ENCODE peak calls at places on chromosomes 2 and 18, in eight cellular contexts. U is H1, X is DMS79, E is glutamatergic neuron, V is mammary epithelial cell, W is nucleus accumbens, C is AG08396, N is heart right ventricle. K is an unnamed sample.

GRCh38 chr2:231191896-231192872 is 6.2 kb upstream of the ARMC9 start:
- DNase-seq in E (peak), X (no peak), N (peak), C (peak), V (no peak), W (no peak), U (peak), K (peak)

GRCh38 chr2:230871361-230872150 is 6.8 kb downstream of the ITM2C start:
- DNase-seq in U (no peak), W (no peak), N (no peak), X (no peak), C (no peak), V (no peak), E (no peak), K (no peak)

GRCh38 chr18:76983184-76983583 is 149.4 kb downstream of the MBP start:
- DNase-seq in E (peak), V (peak), X (peak), W (peak), N (peak), C (peak), U (peak), K (peak)

GRCh38 chr2:18907508-18907907 is 318.1 kb upstream of the NT5C1B start:
- DNase-seq in V (no peak), N (no peak), W (no peak), C (no peak), X (no peak), U (no peak), E (no peak), K (no peak)

GRCh38 chr2:74261204-74261864 is 62.9 kb downstream of the MTHFD2 start:
- DNase-seq in V (peak), C (peak), X (no peak), N (peak), U (peak), W (no peak), E (peak), K (no peak)

GRCh38 chr2:232781765-232782164 is 5.4 kb upstream of the KCNJ13 start:
- DNase-seq in C (peak), N (no peak), E (no peak), X (no peak), V (peak), U (no peak), W (no peak), K (no peak)

GRCh38 chr18:58473071-58473470 is 155.8 kb downstream of the ALPK2 start:
- DNase-seq in W (no peak), X (no peak), V (peak), N (no peak), E (no peak), U (no peak), C (no peak), K (no peak)

GRCh38 chr2:174035981-174036742 is 71.0 kb upstream of the SP3 start:
- DNase-seq in N (no peak), C (no peak), V (peak), U (no peak), X (no peak), E (no peak), W (no peak), K (no peak)

GRCh38 chr2:75609937-75610508 is 36.6 kb upstream of the MRPL19 start:
- DNase-seq in W (no peak), U (no peak), C (no peak), E (no peak), V (no peak), N (no peak), X (no peak), K (no peak)

GRCh38 chr2:168751104-168751768 is 51.2 kb upstream of the NOSTRIN start:
- DNase-seq in U (no peak), N (no peak), V (no peak), C (no peak), W (no peak), E (no peak), X (no peak), K (no peak)

GRCh38 chr18:7497081-7497480 is 70.0 kb upstream of the PTPRM start:
- DNase-seq in X (no peak), C (no peak), W (no peak), N (no peak), V (no peak), E (no peak), U (no peak), K (no peak)

GRCh38 chr2:134745023-134745422 is 26.2 kb upstream of the TMEM163 start:
- DNase-seq in V (peak), E (no peak), N (no peak), C (no peak), X (no peak), U (no peak), W (no peak), K (no peak)

GRCh38 chr2:124333789-124334188 is 308.7 kb downstream of the CNTNAP5 start:
- DNase-seq in W (no peak), C (no peak), N (no peak), V (no peak), E (no peak), X (no peak), U (no peak), K (no peak)

GRCh38 chr18:62328775-62329525 is 3.8 kb downstream of the TNFRSF11A start:
- DNase-seq in N (no peak), U (no peak), V (no peak), C (no peak), W (no peak), E (no peak), X (no peak), K (no peak)

GRCh38 chr18:13375302-13376255 is 157.0 kb downstream of the LDLRAD4 start:
- DNase-seq in V (peak), U (no peak), X (no peak), C (peak), N (peak), E (no peak), W (peak), K (no peak)

GRCh38 chr2:26561918-26562810 is 79.0 kb downstream of the CIB4 start:
- DNase-seq in E (peak), V (peak), N (peak), X (peak), U (no peak), W (no peak), C (peak), K (no peak)

GRCh38 chr18:35938562-35938961 is 33.9 kb upstream of the RMP24 start:
- DNase-seq in N (no peak), X (no peak), V (peak), C (no peak), E (no peak), U (no peak), W (no peak), K (no peak)

GRCh38 chr2:143545643-143546275 is 416.5 kb downstream of the ARHGAP15 start:
- DNase-seq in V (no peak), W (no peak), N (no peak), C (peak), E (no peak), U (no peak), X (no peak), K (no peak)

GRCh38 chr18:69943021-69943420 is 4.7 kb downstream of the CD226 start:
- DNase-seq in E (no peak), V (no peak), C (no peak), N (no peak), U (no peak), W (no peak), X (no peak), K (no peak)

GRCh38 chr2:204705243-204705971 is 160.1 kb downstream of the PARD3B start:
- DNase-seq in C (no peak), U (no peak), N (no peak), X (peak), W (no peak), E (no peak), V (peak), K (no peak)

GRCh38 chr2:239339726-239340654 is 60.8 kb downstream of the HDAC4 start:
- DNase-seq in W (no peak), X (no peak), V (no peak), C (no peak), U (no peak), N (peak), E (no peak), K (no peak)

GRCh38 chr2:10883880-10884529 is 27.7 kb upstream of the KCNF1 start:
- DNase-seq in N (no peak), C (no peak), E (no peak), V (no peak), W (no peak), X (no peak), U (no peak), K (no peak)

GRCh38 chr18:41266616-41267015 is 688.4 kb upstream of the PIK3C3 start:
- DNase-seq in N (no peak), W (no peak), V (no peak), C (no peak), U (no peak), X (no peak), E (no peak), K (no peak)

K was measured in substantia nigra.